ENCODE peak calls at places on chromosomes 16 and 17, in seven cellular contexts. V is uterus, U is T-helper 22 cell, Q is GM03348, Y is foreskin fibroblast, F is hypothalamus, A is A549. N is an unnamed sample.
A peak's percentile ranks its signal among the peaks of the same experiment; 100 is the strongest.

GRCh38 chr17:77374170-77374936 is 233.6 kb downstream of the SEC14L1 start:
- DNase-seq in V (peak; percentile 83), Y (peak; percentile 87), U (peak; percentile 57), A (no peak), Q (peak; percentile 88), F (no peak), N (peak; percentile 72)

GRCh38 chr17:57654040-57654775 is 90.9 kb downstream of the CCDC182 start:
- DNase-seq in Q (no peak), F (no peak), Y (no peak), A (no peak), V (no peak), U (no peak), N (no peak)

GRCh38 chr16:28874406-28874805 is 3.9 kb upstream of the ATP2A1 start:
- DNase-seq in Y (no peak), A (no peak), U (no peak), F (no peak), Q (no peak), V (no peak), N (no peak)

GRCh38 chr17:50899559-50900319 is 33.6 kb upstream of the TOB1 start:
- DNase-seq in F (no peak), Y (no peak), V (no peak), A (no peak), Q (no peak), U (no peak), N (no peak)

GRCh38 chr16:82391690-82392089 is 221.7 kb upstream of the MPHOSPH6 start:
- DNase-seq in Y (no peak), U (no peak), F (no peak), V (no peak), A (no peak), Q (no peak), N (no peak)

GRCh38 chr16:86026916-86027315 is 128.0 kb downstream of the IRF8 start:
- DNase-seq in V (no peak), Y (no peak), U (no peak), F (no peak), Q (no peak), A (no peak), N (no peak)

GRCh38 chr16:74480150-74481029 is 59.1 kb upstream of the CLEC18B start:
- DNase-seq in A (peak; percentile 89), Y (peak; percentile 17), F (no peak), V (peak; percentile 23), Q (peak; percentile 75), U (no peak), N (no peak)

GRCh38 chr17:68184141-68184571 is 63.7 kb upstream of the AMZ2 start:
- DNase-seq in Y (no peak), U (no peak), F (no peak), A (no peak), Q (no peak), V (no peak), N (no peak)

GRCh38 chr17:81387235-81388060 is 7.8 kb upstream of the BAHCC1 start:
- DNase-seq in U (no peak), Y (peak; percentile 67), V (peak; percentile 80), F (no peak), A (no peak), Q (peak; percentile 85), N (no peak)

GRCh38 chr16:11630230-11631056 is 37.8 kb upstream of the SNN start:
- DNase-seq in A (no peak), F (no peak), V (no peak), Q (no peak), Y (no peak), U (no peak), N (no peak)

GRCh38 chr17:32755045-32755805 is 121.7 kb downstream of the MYO1D start:
- DNase-seq in A (peak; percentile 78), F (no peak), V (no peak), Y (peak; percentile 30), Q (peak; percentile 45), U (no peak), N (peak; percentile 45)

GRCh38 chr17:72826602-72827001 is 265.9 kb downstream of the SLC39A11 start:
- DNase-seq in A (peak; percentile 45), Q (no peak), Y (peak; percentile 24), U (no peak), V (no peak), F (no peak), N (no peak)

N was measured in stimulated activated naive CD4-positive, alpha-beta T cell.